ENCODE peak calls at places on chromosome 22, in four cellular contexts. One of them, this sample, is unnamed.

GRCh38 chr22:44658371-44658953 is 43.5 kb upstream of the PRR5 start:
- DNase-seq in GM12865: no peak
- DNase-seq in AG04450: no peak
- DNase-seq in HFF-Myc: no peak
- DNase-seq in this sample: peak

GRCh38 chr22:31626427-31627150 is 35.4 kb downstream of the PISD start:
- DNase-seq in HFF-Myc: no peak
- DNase-seq in AG04450: no peak
- DNase-seq in GM12865: no peak
- DNase-seq in this sample: no peak

GRCh38 chr22:25364281-25364680 is 144.8 kb downstream of the CRYBB2 start:
- DNase-seq in GM12865: no peak
- DNase-seq in HFF-Myc: no peak
- DNase-seq in AG04450: no peak
- DNase-seq in this sample: no peak

GRCh38 chr22:44192098-44192810 is 11.5 kb downstream of the PARVG start:
- DNase-seq in HFF-Myc: no peak
- DNase-seq in AG04450: no peak
- DNase-seq in GM12865: peak
- DNase-seq in this sample: no peak

GRCh38 chr22:32331236-32331917 is 26.3 kb upstream of the RFPL3 start:
- DNase-seq in AG04450: no peak
- DNase-seq in GM12865: no peak
- DNase-seq in HFF-Myc: no peak
- DNase-seq in this sample: no peak

GRCh38 chr22:38184788-38185187 is 3.2 kb upstream of the PLA2G6 start:
- DNase-seq in AG04450: no peak
- DNase-seq in GM12865: no peak
- DNase-seq in HFF-Myc: no peak
- DNase-seq in this sample: no peak

GRCh38 chr22:30325065-30325720 is 1.5 kb downstream of the TBC1D10A start:
- DNase-seq in HFF-Myc: no peak
- DNase-seq in GM12865: no peak
- DNase-seq in AG04450: no peak
- DNase-seq in this sample: peak

GRCh38 chr22:27480487-27480886 is 321.1 kb downstream of the MN1 start:
- DNase-seq in AG04450: no peak
- DNase-seq in GM12865: no peak
- DNase-seq in HFF-Myc: no peak
- DNase-seq in this sample: no peak

GRCh38 chr22:45225732-45226560 is 14.7 kb downstream of the KIAA0930 start:
- DNase-seq in AG04450: no peak
- DNase-seq in HFF-Myc: no peak
- DNase-seq in GM12865: no peak
- DNase-seq in this sample: no peak

GRCh38 chr22:44673406-44673805 is 28.6 kb upstream of the PRR5 start:
- DNase-seq in HFF-Myc: no peak
- DNase-seq in AG04450: no peak
- DNase-seq in GM12865: no peak
- DNase-seq in this sample: no peak

GRCh38 chr22:22110548-22111266 is 128.1 kb upstream of the TOP3B start:
- DNase-seq in GM12865: peak
- DNase-seq in AG04450: peak
- DNase-seq in HFF-Myc: peak
- DNase-seq in this sample: peak

GRCh38 chr22:38454361-38455062 is 487 bp downstream of the KCNJ4 start:
- DNase-seq in AG04450: no peak
- DNase-seq in GM12865: peak
- DNase-seq in HFF-Myc: no peak
- DNase-seq in this sample: no peak

GRCh38 chr22:30822216-30823014 is 127.7 kb downstream of the OSBP2 start:
- DNase-seq in GM12865: no peak
- DNase-seq in AG04450: no peak
- DNase-seq in HFF-Myc: no peak
- DNase-seq in this sample: no peak

GRCh38 chr22:28903719-28904118 is 20.3 kb downstream of the ZNRF3 start:
- DNase-seq in HFF-Myc: no peak
- DNase-seq in AG04450: no peak
- DNase-seq in GM12865: no peak
- DNase-seq in this sample: no peak

GRCh38 chr22:28629420-28630184 is 50.0 kb downstream of the TTC28 start:
- DNase-seq in AG04450: no peak
- DNase-seq in GM12865: no peak
- DNase-seq in HFF-Myc: no peak
- DNase-seq in this sample: no peak

GRCh38 chr22:32801436-32802290 is at the start of gene TIMP3:
- DNase-seq in HFF-Myc: peak
- DNase-seq in AG04450: peak
- DNase-seq in GM12865: no peak
- DNase-seq in this sample: no peak

GRCh38 chr22:37293172-37293571 is 10.9 kb downstream of the CYTH4 start:
- DNase-seq in AG04450: no peak
- DNase-seq in HFF-Myc: no peak
- DNase-seq in GM12865: no peak
- DNase-seq in this sample: no peak

GRCh38 chr22:45230026-45230845 is 10.5 kb downstream of the KIAA0930 start:
- DNase-seq in HFF-Myc: no peak
- DNase-seq in AG04450: no peak
- DNase-seq in GM12865: no peak
- DNase-seq in this sample: no peak

GRCh38 chr22:24107668-24108067 is 73.6 kb upstream of the SUSD2 start:
- DNase-seq in GM12865: no peak
- DNase-seq in HFF-Myc: peak
- DNase-seq in AG04450: peak
- DNase-seq in this sample: peak
- TF ChIP-seq CTCF in GM12865: no peak
- TF ChIP-seq CTCF in HFF-Myc: no peak
- TF ChIP-seq CTCF in AG04450: peak
- TF ChIP-seq CTCF in this sample: peak

GRCh38 chr22:49924113-49924833 is 5.8 kb downstream of the CRELD2 start:
- DNase-seq in GM12865: no peak
- DNase-seq in HFF-Myc: no peak
- DNase-seq in AG04450: no peak
- DNase-seq in this sample: no peak

GRCh38 chr22:49926916-49927315 is 8.5 kb downstream of the CRELD2 start:
- DNase-seq in AG04450: no peak
- DNase-seq in HFF-Myc: no peak
- DNase-seq in GM12865: no peak
- DNase-seq in this sample: no peak

GRCh38 chr22:49923445-49923844 is 5.0 kb downstream of the CRELD2 start:
- DNase-seq in HFF-Myc: no peak
- DNase-seq in AG04450: no peak
- DNase-seq in GM12865: peak
- DNase-seq in this sample: no peak

GRCh38 chr22:49927483-49928184 is 9.2 kb downstream of the CRELD2 start:
- DNase-seq in HFF-Myc: no peak
- DNase-seq in AG04450: no peak
- DNase-seq in GM12865: no peak
- DNase-seq in this sample: no peak

DNA sequence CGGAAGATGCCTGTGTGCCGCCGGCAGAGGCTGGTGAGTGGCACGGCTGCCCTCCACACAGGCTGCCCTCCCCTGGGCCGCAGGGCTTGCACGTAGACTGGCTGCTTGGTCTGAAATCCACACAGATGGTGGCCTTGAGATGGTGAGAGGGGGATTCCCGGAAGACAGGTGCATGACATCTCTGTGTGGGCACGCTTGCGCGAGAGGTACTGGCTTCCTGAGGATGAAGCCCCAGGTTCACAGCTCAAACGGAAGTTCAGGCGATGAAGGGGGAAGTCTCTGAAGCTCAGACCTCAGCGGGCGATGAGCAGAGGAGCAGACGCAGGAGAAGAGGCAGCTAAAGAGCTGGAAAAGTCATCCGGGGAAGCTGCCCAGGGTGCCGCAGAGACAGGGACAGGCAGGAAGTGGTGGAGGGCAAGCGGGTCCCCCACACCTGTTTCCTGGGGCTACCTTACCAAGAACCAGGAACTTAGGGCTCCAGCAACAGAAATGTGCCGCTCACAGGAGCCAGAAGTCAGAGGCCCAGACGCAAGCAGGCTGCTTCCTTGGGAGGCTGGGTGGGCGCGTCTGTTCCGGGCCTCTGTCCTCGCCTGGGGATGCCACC is 7.2 kb downstream of the CRELD2 start:
- DNase-seq in GM12865: peak
- DNase-seq in HFF-Myc: no peak
- DNase-seq in AG04450: no peak
- DNase-seq in this sample: no peak
- H3K4me3 ChIP-seq in GM12865: peak
- H3K4me3 ChIP-seq in HFF-Myc: no peak
- H3K4me3 ChIP-seq in AG04450: no peak
- H3K4me3 ChIP-seq in this sample: no peak

DNA sequence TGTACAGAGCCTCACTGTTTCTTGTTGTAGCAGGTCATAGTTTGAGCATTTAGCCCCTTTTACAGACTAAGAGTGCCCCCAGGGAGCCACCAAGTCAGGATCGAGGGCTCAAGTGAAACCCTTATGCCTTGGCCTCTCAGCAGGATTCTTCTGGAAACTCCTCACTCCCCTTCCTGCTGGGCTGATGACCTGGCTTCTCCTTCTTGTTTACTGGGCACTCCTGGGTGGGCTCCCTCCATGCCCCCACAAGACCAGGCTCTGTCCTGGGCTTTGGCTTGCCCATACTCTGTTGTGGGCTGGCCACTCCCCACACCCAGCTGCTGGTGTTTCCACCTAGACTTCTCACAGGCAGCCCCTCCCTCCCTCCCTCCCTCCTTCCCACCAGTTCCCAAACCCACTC is 69.6 kb downstream of the MED15 start:
- DNase-seq in AG04450: no peak
- DNase-seq in GM12865: no peak
- DNase-seq in HFF-Myc: no peak
- DNase-seq in this sample: no peak
- TF ChIP-seq CTCF in AG04450: no peak
- TF ChIP-seq CTCF in GM12865: no peak
- TF ChIP-seq CTCF in HFF-Myc: no peak
- TF ChIP-seq CTCF in this sample: no peak

DNA sequence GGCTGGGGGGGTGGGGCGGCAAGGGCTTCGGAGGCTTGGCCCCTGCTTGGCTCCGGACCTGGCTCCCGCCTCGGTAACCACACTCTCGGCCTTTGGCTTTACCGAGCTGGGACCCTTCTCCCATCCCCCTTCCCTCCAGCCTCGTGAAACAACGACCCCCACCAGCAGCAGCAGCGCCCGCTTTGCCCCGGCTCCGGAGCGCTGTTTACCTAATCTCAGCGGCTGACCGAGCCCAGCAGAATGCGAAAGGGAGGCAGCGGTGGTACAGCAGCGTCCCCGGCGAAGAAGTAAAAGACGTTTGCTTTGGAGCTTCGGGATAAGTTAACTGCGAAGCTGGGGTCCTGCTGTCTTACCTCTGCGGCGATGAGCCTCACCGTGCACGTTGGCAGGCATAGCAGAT is 2.0 kb upstream of the LARGE1 start:
- DNase-seq in GM12865: peak
- DNase-seq in AG04450: no peak
- DNase-seq in HFF-Myc: no peak
- DNase-seq in this sample: no peak
- H3K4me3 ChIP-seq in GM12865: peak
- H3K4me3 ChIP-seq in AG04450: peak
- H3K4me3 ChIP-seq in HFF-Myc: peak
- H3K4me3 ChIP-seq in this sample: peak

DNA sequence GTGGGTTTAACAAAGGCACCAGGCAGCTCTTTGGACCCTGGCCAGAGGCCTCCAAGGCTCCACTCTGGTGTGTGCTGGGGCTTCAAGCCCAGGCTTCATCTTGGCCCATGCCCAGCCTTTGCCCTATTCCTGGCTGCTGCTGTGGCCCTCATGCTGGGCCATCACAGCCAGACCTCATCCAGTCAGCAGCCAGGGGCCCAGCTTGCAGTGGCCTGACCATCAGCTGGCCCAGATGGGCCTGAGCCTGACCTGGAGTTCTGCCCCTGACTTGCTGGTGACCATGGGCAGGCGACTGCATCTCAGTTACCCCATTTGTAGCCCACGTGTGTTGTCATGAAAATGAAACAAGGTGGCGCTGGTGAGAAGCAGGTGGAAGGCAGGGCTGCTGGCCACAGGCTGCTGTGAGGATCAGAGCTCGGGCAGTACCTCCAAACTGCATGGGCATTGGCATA is 76.1 kb downstream of the MED15 start:
- DNase-seq in HFF-Myc: no peak
- DNase-seq in AG04450: no peak
- DNase-seq in GM12865: no peak
- DNase-seq in this sample: no peak
- TF ChIP-seq CTCF in HFF-Myc: peak
- TF ChIP-seq CTCF in AG04450: no peak
- TF ChIP-seq CTCF in GM12865: no peak
- TF ChIP-seq CTCF in this sample: peak

GRCh38 chr22:46541536-46541935 is 4.1 kb upstream of the CELSR1 start:
- DNase-seq in AG04450: no peak
- DNase-seq in HFF-Myc: no peak
- DNase-seq in GM12865: no peak
- DNase-seq in this sample: no peak

GRCh38 chr22:46538816-46539163 is 1.4 kb upstream of the CELSR1 start:
- DNase-seq in GM12865: no peak
- DNase-seq in HFF-Myc: no peak
- DNase-seq in AG04450: no peak
- DNase-seq in this sample: no peak

GRCh38 chr22:46537221-46537945 is at the start of gene CELSR1:
- DNase-seq in GM12865: no peak
- DNase-seq in AG04450: no peak
- DNase-seq in HFF-Myc: no peak
- DNase-seq in this sample: no peak

GRCh38 chr22:46537946-46538815 is 761 bp upstream of the CELSR1 start:
- DNase-seq in GM12865: no peak
- DNase-seq in HFF-Myc: no peak
- DNase-seq in AG04450: no peak
- DNase-seq in this sample: no peak

GRCh38 chr22:46539169-46539568 is 1.7 kb upstream of the CELSR1 start:
- DNase-seq in HFF-Myc: no peak
- DNase-seq in GM12865: no peak
- DNase-seq in AG04450: no peak
- DNase-seq in this sample: no peak
- H3K4me3 ChIP-seq in HFF-Myc: no peak
- H3K4me3 ChIP-seq in GM12865: no peak
- H3K4me3 ChIP-seq in AG04450: no peak
- H3K4me3 ChIP-seq in this sample: no peak

DNA sequence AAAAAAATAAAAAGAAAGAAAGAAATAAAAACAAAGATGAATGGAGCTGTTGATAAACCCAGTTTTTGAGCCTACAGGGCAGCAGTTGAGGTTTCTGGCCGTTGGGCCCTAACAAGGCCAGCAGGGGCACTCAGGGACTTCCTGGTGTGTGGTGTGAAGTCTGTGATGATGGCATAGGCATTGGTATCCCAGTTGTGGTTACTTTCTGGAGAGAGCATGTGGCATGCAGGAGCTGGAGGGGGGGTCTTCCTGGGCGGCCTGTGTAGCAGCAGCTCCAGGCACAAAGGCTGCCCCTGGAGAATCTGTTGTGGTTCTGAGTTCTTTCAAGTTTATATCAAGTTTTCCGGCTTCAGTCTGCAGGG is 2.0 kb upstream of the TXNRD2 start:
- DNase-seq in GM12865: peak
- DNase-seq in HFF-Myc: peak
- DNase-seq in AG04450: no peak
- DNase-seq in this sample: peak
- TF ChIP-seq CTCF in GM12865: no peak
- TF ChIP-seq CTCF in HFF-Myc: no peak
- TF ChIP-seq CTCF in AG04450: peak
- TF ChIP-seq CTCF in this sample: peak